ENCODE peak calls at places on chromosome 3, in nine cellular contexts. N is GM06990, B is ovary, R is astrocyte of the cerebellum, G is glutamatergic neuron, W is progenitor cell of endocrine pancreas, T is astrocyte of the spinal cord, J is GM12865, A is GM10248. H is an unnamed sample.

GRCh38 chr3:157100079-157100477 is 59.9 kb downstream of the CCNL1 start:
- DNase-seq in N (no peak), B (no peak), R (no peak), G (no peak), W (no peak), T (no peak), J (no peak), A (no peak), H (no peak)

GRCh38 chr3:129942296-129942695 is 32.2 kb upstream of the TRH start:
- DNase-seq in N (peak; percentile 23), B (peak; percentile 42), R (peak; percentile 37), G (peak; percentile 81), W (peak; percentile 57), T (peak; percentile 44), J (peak; percentile 65), A (peak; percentile 75), H (no peak)

GRCh38 chr3:114235431-114235830 is 1.9 kb downstream of the ZNF80 start:
- DNase-seq in N (no peak), B (no peak), R (no peak), G (no peak), W (no peak), T (no peak), J (no peak), A (no peak), H (no peak)

GRCh38 chr3:38720465-38720864 is 71.0 kb upstream of the SCN5A start:
- DNase-seq in N (no peak), B (no peak), R (no peak), G (no peak), W (no peak), T (no peak), J (no peak), A (no peak), H (no peak)

GRCh38 chr3:135997554-135998320 is 32.2 kb downstream of the PPP2R3A start:
- DNase-seq in N (no peak), B (no peak), R (no peak), G (no peak), W (no peak), T (no peak), J (no peak), A (no peak), H (no peak)

GRCh38 chr3:150469031-150469930 is 61.2 kb downstream of the TSC22D2 start:
- DNase-seq in N (no peak), B (peak; percentile 21), R (peak; percentile 91), G (no peak), W (no peak), T (peak; percentile 97), J (no peak), A (no peak), H (peak; percentile 93)

GRCh38 chr3:128319741-128320141 is 146.9 kb downstream of the DNAJB8 start:
- DNase-seq in N (no peak), B (peak; percentile 7), R (no peak), G (no peak), W (no peak), T (no peak), J (no peak), A (no peak), H (no peak)

GRCh38 chr3:171753665-171754408 is 56.4 kb downstream of the PLD1 start:
- DNase-seq in N (no peak), B (no peak), R (peak; percentile 52), G (no peak), W (no peak), T (peak; percentile 90), J (peak; percentile 9), A (no peak), H (no peak)

GRCh38 chr3:4826237-4827100 is 152.8 kb upstream of the BHLHE40 start:
- DNase-seq in N (no peak), B (no peak), R (no peak), G (no peak), W (no peak), T (peak; percentile 47), J (no peak), A (no peak), H (peak; percentile 52)

GRCh38 chr3:49269443-49269842 is 7.6 kb downstream of the C3orf62 start:
- DNase-seq in N (no peak), B (no peak), R (no peak), G (no peak), W (no peak), T (no peak), J (no peak), A (no peak), H (no peak)

GRCh38 chr3:36193448-36193847 is 186.9 kb upstream of the STAC start:
- DNase-seq in N (no peak), B (no peak), R (no peak), G (no peak), W (no peak), T (no peak), J (no peak), A (no peak), H (no peak)

GRCh38 chr3:132020058-132020457 is 14.8 kb downstream of the CPNE4 start:
- DNase-seq in N (no peak), B (no peak), R (no peak), G (no peak), W (no peak), T (no peak), J (no peak), A (no peak), H (no peak)

GRCh38 chr3:106176734-106177133 is 307.9 kb upstream of the CBLB start:
- DNase-seq in N (peak; percentile 73), B (no peak), R (no peak), G (no peak), W (no peak), T (peak; percentile 32), J (peak; percentile 93), A (peak; percentile 45), H (no peak)

GRCh38 chr3:40719660-40720287 is 195.0 kb downstream of the ZNF621 start:
- DNase-seq in N (no peak), B (no peak), R (no peak), G (no peak), W (no peak), T (no peak), J (peak; percentile 9), A (no peak), H (no peak)
- TF ChIP-seq CTCF in N (no peak), B (no peak), R (peak; percentile 10), G (no peak), W (peak; percentile 29), T (peak; percentile 10), J (no peak), A (no peak), H (peak; percentile 55)

GRCh38 chr3:111418388-111418787 is 123.6 kb upstream of the CD96 start:
- DNase-seq in N (no peak), B (no peak), R (no peak), G (no peak), W (no peak), T (no peak), J (no peak), A (no peak), H (no peak)
- TF ChIP-seq CTCF in N (no peak), B (no peak), R (no peak), G (no peak), W (no peak), T (no peak), J (no peak), A (no peak), H (no peak)

DNA sequence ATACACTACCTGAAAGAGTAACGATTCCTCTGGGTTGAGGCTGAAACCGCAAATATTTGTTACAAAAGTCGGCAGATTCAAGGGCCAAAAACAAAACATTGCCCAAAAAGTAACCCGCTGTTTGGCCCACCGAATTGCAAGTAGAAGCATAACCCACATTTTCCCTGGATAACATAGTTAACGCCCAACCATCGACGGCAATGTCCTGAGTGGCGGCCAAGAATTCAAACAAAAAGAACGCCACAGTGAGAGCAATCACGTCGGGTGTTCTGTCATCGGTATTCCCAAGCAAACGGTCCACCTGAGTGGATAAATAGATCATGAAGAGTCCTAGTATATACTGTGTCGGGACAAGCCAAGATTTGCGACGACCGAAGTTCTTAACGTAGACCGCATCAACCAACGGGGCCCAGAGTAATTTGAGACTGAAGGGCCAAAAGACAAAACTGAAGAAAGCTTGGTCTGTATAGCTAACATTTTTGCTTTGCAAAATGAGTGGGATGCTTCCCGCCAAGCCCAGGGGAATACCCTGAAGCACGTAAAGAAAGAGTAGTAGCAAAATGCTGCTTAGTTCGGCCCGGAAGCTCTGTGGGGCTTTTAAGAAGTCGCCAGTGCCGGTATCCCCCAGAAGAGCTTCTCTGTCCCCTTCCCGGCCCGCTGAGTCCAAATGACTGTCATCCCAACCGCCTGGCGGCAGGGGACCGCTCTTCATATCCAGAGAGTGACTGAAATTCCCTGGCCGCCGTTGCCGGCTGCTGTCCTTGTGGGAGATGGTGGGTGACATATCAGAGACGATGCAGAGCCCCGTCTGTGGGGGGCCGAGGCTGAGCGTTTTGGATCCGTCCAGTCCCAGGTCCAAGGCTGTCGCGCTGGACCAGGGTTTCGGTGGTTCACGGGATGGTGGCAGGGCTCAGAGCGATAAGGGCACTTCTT is 747 bp downstream of the SLC33A1 start:
- DNase-seq in N (no peak), B (no peak), R (no peak), G (peak; percentile 59), W (peak; percentile 18), T (no peak), J (peak; percentile 61), A (no peak), H (no peak)
- TF ChIP-seq CTCF in N (no peak), B (no peak), R (no peak), G (peak; percentile 16), W (peak; percentile 28), T (no peak), J (no peak), A (no peak), H (peak; percentile 14)

GRCh38 chr3:188184160-188184559 is 30.2 kb downstream of the LPP start:
- DNase-seq in N (no peak), B (no peak), R (no peak), G (no peak), W (no peak), T (no peak), J (no peak), A (no peak), H (no peak)

GRCh38 chr3:188183452-188183851 is 29.5 kb downstream of the LPP start:
- DNase-seq in N (no peak), B (no peak), R (no peak), G (no peak), W (no peak), T (no peak), J (no peak), A (no peak), H (no peak)

GRCh38 chr3:188187055-188187454 is 33.1 kb downstream of the LPP start:
- DNase-seq in N (no peak), B (no peak), R (no peak), G (no peak), W (no peak), T (no peak), J (no peak), A (no peak), H (no peak)

GRCh38 chr3:188185717-188186236 is 31.8 kb downstream of the LPP start:
- DNase-seq in N (no peak), B (no peak), R (no peak), G (no peak), W (no peak), T (peak; percentile 42), J (no peak), A (no peak), H (no peak)

DNA sequence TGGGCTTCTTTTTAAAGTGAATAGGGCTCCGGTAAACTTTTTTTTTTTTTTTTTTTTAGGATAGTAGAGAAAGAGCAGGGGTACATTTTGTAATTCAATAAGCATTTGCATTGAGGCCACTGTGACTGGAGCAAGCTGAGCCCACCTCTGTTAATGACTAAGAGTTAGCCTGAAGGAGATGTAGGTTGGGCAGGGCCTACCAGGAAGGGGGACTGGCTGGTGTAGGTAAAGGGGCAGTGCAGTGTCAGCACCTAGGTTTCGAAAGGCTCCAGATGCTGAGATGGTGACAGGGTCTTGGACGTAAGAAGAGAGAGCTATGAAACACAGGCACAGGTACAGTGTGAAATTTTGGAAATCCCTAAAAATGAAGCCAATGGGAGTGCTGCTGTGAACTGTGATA is 30.7 kb downstream of the LPP start:
- DNase-seq in N (no peak), B (no peak), R (no peak), G (no peak), W (no peak), T (no peak), J (no peak), A (no peak), H (no peak)
- TF ChIP-seq CTCF in N (no peak), B (no peak), R (no peak), G (no peak), W (no peak), T (no peak), J (no peak), A (no peak), H (no peak)

H was measured in epithelial cell of proximal tubule.